ENCODE peak calls at places on chromosomes 4 and X, in seven cellular contexts. U is NCI-H187, T is OCI-LY7, B is posterior cingulate gyrus, M is tibial nerve, P is T follicular helper cell, F is NCI-H748 treated with DMSO at 0.1 percent for 48 hours. L is an unnamed sample.

GRCh38 chrX:28398352-28398751 is 188.9 kb upstream of the IL1RAPL1 start:
- DNase-seq in U (no peak), T (no peak), B (no peak), M (no peak), P (no peak), F (no peak), L (no peak)

GRCh38 chr4:87150498-87151261 is 69.7 kb downstream of the KLHL8 start:
- DNase-seq in U (peak), T (peak), B (no peak), M (no peak), P (peak), F (peak), L (peak)

GRCh38 chr4:184355111-184355604 is 119.2 kb downstream of the IRF2 start:
- DNase-seq in U (no peak), T (peak), B (no peak), M (peak), P (no peak), F (no peak), L (peak)

GRCh38 chr4:163042306-163042705 is 124.4 kb downstream of the NAF1 start:
- DNase-seq in U (no peak), T (no peak), B (no peak), M (no peak), P (no peak), F (no peak), L (no peak)

GRCh38 chrX:42951747-42952146 is 173.8 kb upstream of the PPP1R2C start:
- DNase-seq in U (no peak), T (no peak), B (no peak), M (no peak), P (no peak), F (no peak), L (no peak)

GRCh38 chr4:3406431-3406830 is 35.3 kb upstream of the HGFAC start:
- DNase-seq in U (no peak), T (no peak), B (no peak), M (no peak), P (no peak), F (no peak), L (no peak)

GRCh38 chrX:30282527-30282926 is 26.7 kb downstream of the NR0B1 start:
- DNase-seq in U (no peak), T (no peak), B (no peak), M (no peak), P (no peak), F (no peak), L (peak)

GRCh38 chr4:10457255-10457801 is at the start of gene ZNF518B:
- DNase-seq in U (peak), T (peak), B (peak), M (peak), P (peak), F (peak), L (peak)

GRCh38 chr4:66577922-66578321 is 907.6 kb upstream of the EPHA5 start:
- DNase-seq in U (no peak), T (no peak), B (no peak), M (no peak), P (no peak), F (no peak), L (no peak)

GRCh38 chrX:5100004-5100403 is 1128.7 kb downstream of the NLGN4X start:
- DNase-seq in U (no peak), T (no peak), B (no peak), M (no peak), P (no peak), F (no peak), L (no peak)

GRCh38 chr4:186227221-186227620 is at the start of gene KLKB1:
- DNase-seq in U (no peak), T (no peak), B (no peak), M (no peak), P (no peak), F (no peak), L (no peak)

GRCh38 chr4:39657465-39657864 is 18.8 kb upstream of the SMIM14 start:
- DNase-seq in U (no peak), T (peak), B (no peak), M (no peak), P (no peak), F (no peak), L (no peak)

GRCh38 chr4:125010776-125011503 is 298.4 kb upstream of the ANKRD50 start:
- DNase-seq in U (no peak), T (no peak), B (no peak), M (no peak), P (no peak), F (no peak), L (no peak)

GRCh38 chr4:30610361-30610760 is 109.8 kb upstream of the PCDH7 start:
- DNase-seq in U (no peak), T (no peak), B (no peak), M (no peak), P (no peak), F (no peak), L (peak)

GRCh38 chr4:94978904-94979303 is 221.1 kb downstream of the BMPR1B start:
- DNase-seq in U (no peak), T (no peak), B (no peak), M (no peak), P (no peak), F (no peak), L (peak)

GRCh38 chr4:174559894-174560293 is 37.6 kb upstream of the HPGD start:
- DNase-seq in U (no peak), T (no peak), B (no peak), M (no peak), P (no peak), F (no peak), L (no peak)

GRCh38 chr4:74376888-74377483 is 12.0 kb downstream of the EREG start:
- DNase-seq in U (no peak), T (peak), B (no peak), M (no peak), P (no peak), F (no peak), L (peak)

GRCh38 chr4:176883108-176883550 is 90.4 kb upstream of the VEGFC start:
- DNase-seq in U (no peak), T (no peak), B (no peak), M (no peak), P (no peak), F (peak), L (no peak)

GRCh38 chrX:115399306-115399705 is 109.8 kb downstream of the LUZP4 start:
- DNase-seq in U (no peak), T (no peak), B (no peak), M (no peak), P (no peak), F (peak), L (no peak)

GRCh38 chr4:54971474-54971950 is 153.9 kb downstream of the KDR start:
- DNase-seq in U (no peak), T (peak), B (no peak), M (no peak), P (no peak), F (peak), L (peak)

GRCh38 chr4:36640876-36641275 is 359.5 kb downstream of the DTHD1 start:
- DNase-seq in U (no peak), T (no peak), B (no peak), M (no peak), P (no peak), F (no peak), L (no peak)

GRCh38 chrX:42755820-42756219 is 22.1 kb downstream of the PPP1R2C start:
- DNase-seq in U (no peak), T (no peak), B (no peak), M (peak), P (no peak), F (no peak), L (peak)

GRCh38 chr4:71406459-71406963 is 67.7 kb downstream of the SLC4A4 start:
- DNase-seq in U (no peak), T (no peak), B (no peak), M (no peak), P (no peak), F (no peak), L (peak)

GRCh38 chr4:1126506-1126905 is 13.1 kb upstream of the RNF212 start:
- DNase-seq in U (no peak), T (no peak), B (no peak), M (no peak), P (no peak), F (no peak), L (peak)

GRCh38 chrX:24879679-24880078 is 136.1 kb downstream of the ARX start:
- DNase-seq in U (no peak), T (no peak), B (no peak), M (no peak), P (no peak), F (no peak), L (no peak)

GRCh38 chrX:110442631-110443030 is 84.0 kb downstream of the RTL9 start:
- DNase-seq in U (no peak), T (peak), B (no peak), M (no peak), P (no peak), F (peak), L (peak)

GRCh38 chr4:84848432-84848831 is 118.1 kb downstream of the WDFY3 start:
- DNase-seq in U (no peak), T (no peak), B (no peak), M (no peak), P (no peak), F (no peak), L (no peak)

GRCh38 chr4:85298037-85298436 is 176.9 kb upstream of the ARHGAP24 start:
- DNase-seq in U (no peak), T (no peak), B (no peak), M (no peak), P (no peak), F (no peak), L (no peak)

GRCh38 chr4:182188622-182189021 is 54.6 kb upstream of the TENM3 start:
- DNase-seq in U (no peak), T (no peak), B (no peak), M (no peak), P (no peak), F (no peak), L (peak)

GRCh38 chrX:37405954-37406353 is 56.8 kb downstream of the PRRG1 start:
- DNase-seq in U (no peak), T (no peak), B (no peak), M (no peak), P (no peak), F (no peak), L (peak)

GRCh38 chr4:188168621-188169020 is 29.4 kb downstream of the TRIML1 start:
- DNase-seq in U (no peak), T (no peak), B (no peak), M (no peak), P (no peak), F (no peak), L (no peak)

GRCh38 chrX:10620121-10620699 is at the start of gene MID1:
- DNase-seq in U (peak), T (no peak), B (peak), M (peak), P (no peak), F (peak), L (peak)

GRCh38 chrX:18377802-18378201 is 23.3 kb upstream of the SCML2 start:
- DNase-seq in U (no peak), T (peak), B (no peak), M (no peak), P (no peak), F (peak), L (peak)

GRCh38 chrX:33336783-33337182 is 125.4 kb upstream of the DMD start:
- DNase-seq in U (no peak), T (peak), B (no peak), M (no peak), P (no peak), F (peak), L (peak)

GRCh38 chr4:66927937-66928336 is 617.4 kb downstream of the CENPC start:
- DNase-seq in U (peak), T (no peak), B (no peak), M (no peak), P (no peak), F (no peak), L (no peak)

GRCh38 chr4:132593717-132594400 is 555.2 kb upstream of the PCDH10 start:
- DNase-seq in U (no peak), T (no peak), B (no peak), M (no peak), P (no peak), F (no peak), L (no peak)

GRCh38 chr4:109945056-109945455 is 32.4 kb downstream of the EGF start:
- DNase-seq in U (no peak), T (no peak), B (no peak), M (no peak), P (no peak), F (no peak), L (peak)